ENCODE peak calls at places on chromosomes 1 and 21, in five cellular contexts. Z is gastrocnemius medialis, P is testis, I is uterus, A is mesendoderm. H is an unnamed sample.

GRCh38 chr1:216929870-216930582 is 206.8 kb upstream of the ESRRG start:
- DNase-seq in A (no peak), Z (no peak), I (no peak), P (no peak), H (no peak)

GRCh38 chr1:33792216-33792615 is 71.7 kb upstream of the HMGB4 start:
- DNase-seq in I (no peak), A (no peak), P (no peak), Z (no peak), H (no peak)

GRCh38 chr1:95435611-95436010 is 201.6 kb downstream of the RWDD3 start:
- DNase-seq in P (no peak), Z (no peak), A (no peak), I (no peak), H (no peak)

GRCh38 chr1:184563308-184563707 is 176.5 kb downstream of the C1orf21 start:
- DNase-seq in A (no peak), I (no peak), P (no peak), Z (no peak), H (no peak)

GRCh38 chr1:197782719-197783328 is 7.5 kb upstream of the DENND1B start:
- DNase-seq in P (no peak), A (no peak), I (no peak), Z (no peak), H (no peak)

GRCh38 chr1:169601096-169601881 is 15.0 kb upstream of the F5 start:
- DNase-seq in A (peak; percentile 57), P (no peak), Z (no peak), I (no peak), H (no peak)

GRCh38 chr1:23475134-23475628 is 8.8 kb downstream of the ASAP3 start:
- DNase-seq in I (peak; percentile 52), A (no peak), Z (no peak), P (no peak), H (peak; percentile 38)

GRCh38 chr1:176801553-176802020 is 338.6 kb downstream of the PAPPA2 start:
- DNase-seq in P (no peak), A (peak; percentile 72), I (peak; percentile 22), Z (no peak), H (no peak)

GRCh38 chr1:119285482-119285881 is 83.1 kb upstream of the HAO2 start:
- DNase-seq in Z (no peak), A (peak; percentile 42), I (no peak), P (no peak), H (no peak)

GRCh38 chr1:68470388-68470970 is 20.7 kb upstream of the RPE65 start:
- DNase-seq in P (no peak), I (no peak), A (no peak), Z (no peak), H (no peak)

GRCh38 chr1:10402729-10403274 is 3.9 kb downstream of the PGD start:
- DNase-seq in I (no peak), Z (no peak), A (no peak), P (no peak), H (no peak)

GRCh38 chr1:234495231-234495990 is 16.4 kb upstream of the TARBP1 start:
- DNase-seq in Z (no peak), A (no peak), P (no peak), I (no peak), H (peak; percentile 17)

GRCh38 chr1:24964811-24965570 is 34.9 kb upstream of the RUNX3 start:
- DNase-seq in P (no peak), Z (no peak), A (peak; percentile 36), I (no peak), H (no peak)

GRCh38 chr1:11903210-11903609 is 23.0 kb downstream of the KIAA2013 start:
- DNase-seq in P (no peak), A (no peak), Z (no peak), I (no peak), H (no peak)

GRCh38 chr1:27137022-27137542 is 17.8 kb downstream of the SLC9A1 start:
- DNase-seq in P (no peak), Z (no peak), A (peak; percentile 57), I (no peak), H (no peak)

GRCh38 chr1:170623171-170623570 is 40.8 kb upstream of the PRRX1 start:
- DNase-seq in P (no peak), Z (no peak), I (no peak), A (peak; percentile 11), H (no peak)

GRCh38 chr1:3831689-3832088 is 25.3 kb downstream of the CEP104 start:
- DNase-seq in Z (no peak), I (no peak), A (no peak), P (no peak), H (no peak)

GRCh38 chr1:55196433-55197035 is 18.6 kb downstream of the USP24 start:
- DNase-seq in Z (no peak), P (no peak), I (no peak), A (no peak), H (no peak)

GRCh38 chr1:20717452-20718342 is at the start of gene KIF17:
- DNase-seq in A (peak; percentile 76), Z (peak; percentile 24), P (peak; percentile 86), I (peak; percentile 62), H (no peak)

GRCh38 chr1:180954766-180955165 is 42.1 kb downstream of the KIAA1614 start:
- DNase-seq in Z (no peak), I (no peak), P (no peak), A (no peak), H (no peak)

GRCh38 chr1:180951881-180952656 is 39.4 kb downstream of the KIAA1614 start:
- DNase-seq in P (no peak), I (no peak), A (peak; percentile 78), Z (no peak), H (no peak)

GRCh38 chr1:180952657-180953013 is 39.9 kb downstream of the KIAA1614 start:
- DNase-seq in Z (no peak), I (no peak), A (no peak), P (no peak), H (no peak)

GRCh38 chr1:180953291-180953747 is 40.6 kb downstream of the KIAA1614 start:
- DNase-seq in I (no peak), Z (peak; percentile 74), P (no peak), A (no peak), H (no peak)

GRCh38 chr1:180953791-180954721 is 41.4 kb downstream of the KIAA1614 start:
- DNase-seq in I (peak; percentile 72), P (peak; percentile 75), Z (no peak), A (no peak), H (no peak)
- H3K4me1 ChIP-seq in I (no peaks in the 10 kb centered on the region), P (peaks cover 6% of the 10 kb centered on the region), Z (peaks cover 43% of the 10 kb centered on the region), A (no peaks in the 10 kb centered on the region), H (no peaks in the 10 kb centered on the region)

DNA sequence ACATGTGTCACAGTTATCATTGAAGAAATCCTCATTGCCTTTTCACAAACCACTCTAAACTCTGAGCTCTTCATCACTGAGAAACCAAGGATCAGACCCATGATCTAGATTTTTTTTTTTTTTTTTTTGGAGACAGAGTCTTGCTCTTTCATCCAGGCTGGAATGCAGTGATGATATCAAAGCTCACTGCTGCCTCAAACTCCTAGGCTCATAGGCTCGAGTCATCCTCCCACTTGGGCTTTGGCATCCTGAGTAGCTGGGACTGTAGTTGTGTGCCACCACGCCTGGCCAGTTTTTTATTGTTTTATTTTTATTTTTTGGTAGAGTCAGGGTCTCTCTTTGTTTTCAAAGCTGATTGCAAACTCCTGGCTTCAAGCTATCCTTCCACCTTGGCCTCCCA is 9.6 kb upstream of the IPO9 start:
- DNase-seq in A (no peak), P (no peak), I (no peak), Z (no peak), H (no peak)
- H3K27ac ChIP-seq in A (no peak overlapping the region), P (no peak overlapping the region), I (no peak overlapping the region), Z (no peak overlapping the region), H (no peak overlapping the region)

DNA sequence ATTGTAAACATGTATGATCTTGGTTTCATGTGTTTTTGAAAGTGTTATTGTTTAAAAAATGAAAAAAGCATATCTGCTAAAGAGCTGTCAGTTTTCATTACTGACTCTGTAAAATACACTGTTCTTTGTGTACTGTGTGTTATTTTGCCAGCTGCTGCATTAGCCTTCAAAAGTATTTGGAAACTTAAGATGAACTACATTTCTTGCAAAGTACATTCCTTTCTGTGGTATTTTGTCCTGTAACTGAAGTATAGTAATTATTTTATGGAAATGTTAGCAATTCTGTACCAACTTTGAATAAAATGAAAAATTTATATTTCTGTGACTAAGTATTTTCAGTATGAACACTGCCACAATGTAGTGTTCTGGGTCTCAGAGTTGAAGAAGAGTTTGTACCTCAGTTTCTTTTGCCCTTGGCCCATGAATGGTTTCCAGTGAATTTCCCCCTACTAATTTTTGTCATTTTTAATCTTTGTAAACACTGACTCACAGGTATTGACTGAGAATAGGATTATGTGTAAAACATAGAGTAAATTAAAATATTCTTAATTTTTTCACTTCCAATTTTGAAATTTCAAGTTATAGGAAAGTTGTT is 32.7 kb downstream of the MRPS6 start:
- DNase-seq in Z (no peak), I (no peak), A (no peak), P (no peak), H (no peak)
- H3K36me3 ChIP-seq in Z (no peaks in the 10 kb centered on the region), I (no peaks in the 10 kb centered on the region), A (no peaks in the 10 kb centered on the region), P (no peaks in the 10 kb centered on the region), H (no peaks in the 10 kb centered on the region)

DNA sequence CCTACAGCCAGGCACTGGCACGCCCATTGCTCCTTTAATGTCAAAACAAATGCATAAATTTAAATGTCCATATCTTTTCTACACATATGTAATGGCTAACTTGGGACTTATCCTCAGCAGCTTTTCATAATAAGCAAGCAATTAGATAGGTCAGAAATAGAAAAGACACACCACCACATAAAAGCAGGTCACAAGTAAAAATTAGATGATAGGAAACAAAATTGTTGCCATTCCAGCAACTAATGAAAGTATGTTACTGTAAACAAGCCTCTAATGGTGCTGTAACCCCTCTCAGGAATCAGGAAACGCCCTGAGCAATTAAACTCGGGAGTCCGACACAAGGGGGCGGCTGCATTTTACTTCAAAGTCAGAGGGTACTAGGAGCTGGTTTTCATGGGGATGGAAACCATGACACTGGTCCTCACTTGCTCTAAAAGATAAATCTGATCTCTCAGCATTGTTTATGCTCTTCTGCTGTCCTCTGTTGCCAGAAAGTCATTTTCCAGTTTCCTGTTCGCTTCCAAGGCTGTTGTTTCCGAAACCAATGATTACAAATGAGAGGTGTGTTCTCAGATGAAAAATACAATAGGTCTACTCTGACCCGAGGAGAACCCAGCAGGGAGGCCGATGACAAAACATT is 93.4 kb downstream of the TGFBR3 start:
- DNase-seq in P (no peak), I (no peak), Z (no peak), A (peak; percentile 58), H (peak; percentile 52)
- H3K4me1 ChIP-seq in P (peaks cover 11% of the 10 kb centered on the region), I (peaks cover 40% of the 10 kb centered on the region), Z (peaks cover 79% of the 10 kb centered on the region), A (peaks cover 10% of the 10 kb centered on the region), H (peaks cover 36% of the 10 kb centered on the region)

DNA sequence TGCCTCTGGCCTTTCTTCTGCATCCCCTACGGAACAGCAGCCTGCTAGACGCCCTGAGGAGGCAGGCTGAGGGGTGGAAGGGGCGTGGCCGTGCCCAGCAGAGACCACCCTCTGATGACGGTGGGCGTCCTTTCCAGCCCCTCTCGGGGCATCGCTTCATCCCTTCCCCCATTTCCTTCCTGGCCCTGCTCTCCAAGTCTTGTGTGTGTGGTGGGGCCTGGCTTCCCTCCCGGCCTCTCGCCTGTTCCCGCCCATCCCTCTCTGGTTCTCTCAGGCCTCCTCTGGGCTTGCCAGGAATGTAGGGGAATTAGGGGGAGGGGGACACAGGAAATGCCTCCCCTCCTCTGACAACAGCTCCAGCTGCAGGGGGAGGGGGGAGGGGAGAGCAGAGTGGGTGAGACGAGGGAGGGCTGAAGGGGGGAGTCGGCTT is 51.1 kb downstream of the SKI start:
- DNase-seq in P (peak; percentile 75), I (peak; percentile 70), Z (no peak), A (peak; percentile 100), H (peak; percentile 90)
- H3K27ac ChIP-seq in P (peak overlapping the region; percentile 59), I (peak overlapping the region; percentile 55), Z (peak overlapping the region; percentile 51), A (peak overlapping the region; percentile 80), H (peak overlapping the region; percentile 52)